ENCODE peak calls at places on chromosomes 5 and 9, in seven cellular contexts. H is neuronal stem cell, G is IMR-90, E is mesendoderm, K is mesenchymal stem cell, D is trophoblast cell, U is H1. Y is an unnamed sample.

GRCh38 chr5:176636426-176636825 is 6.0 kb downstream of the EIF4E1B start:
- DNase-seq in D (no peak), K (no peak), U (no peak), H (no peak), G (no peak), E (no peak), Y (no peak)

GRCh38 chr9:72627147-72627546 is 105.7 kb downstream of the TMC1 start:
- DNase-seq in U (no peak), K (no peak), H (peak; percentile 38), G (no peak), E (no peak), D (no peak), Y (no peak)

GRCh38 chr5:64682608-64683007 is 7.7 kb upstream of the SHISAL2B start:
- DNase-seq in H (no peak), D (peak; percentile 30), U (no peak), G (no peak), K (no peak), E (peak; percentile 79), Y (peak; percentile 71)

GRCh38 chr5:177357459-177358332 is at the start of gene RGS14:
- DNase-seq in G (peak; percentile 47), K (peak; percentile 73), H (no peak), U (no peak), E (no peak), D (peak; percentile 53), Y (no peak)

GRCh38 chr9:105832311-105832710 is 138.0 kb downstream of the TMEM38B start:
- DNase-seq in H (no peak), G (peak; percentile 7), E (no peak), U (no peak), K (no peak), D (no peak), Y (no peak)

GRCh38 chr5:56190500-56190899 is 42.6 kb downstream of the ANKRD55 start:
- DNase-seq in G (peak; percentile 80), D (no peak), E (no peak), U (no peak), K (peak; percentile 44), H (no peak), Y (no peak)

GRCh38 chr5:73928486-73928885 is 302.5 kb downstream of the ARHGEF28 start:
- DNase-seq in U (no peak), G (no peak), D (no peak), E (no peak), H (no peak), K (no peak), Y (no peak)

GRCh38 chr9:129398901-129399300 is 220.8 kb upstream of the IER5L start:
- DNase-seq in U (no peak), E (no peak), H (no peak), G (no peak), K (no peak), D (no peak), Y (no peak)

GRCh38 chr5:177432143-177432904 is 5.8 kb downstream of the GRK6 start:
- DNase-seq in E (no peak), K (no peak), U (no peak), D (no peak), G (no peak), H (no peak), Y (no peak)

GRCh38 chr5:125485003-125485641 is 738.7 kb upstream of the ZNF608 start:
- DNase-seq in U (no peak), E (peak; percentile 54), H (peak; percentile 32), K (peak; percentile 99), G (peak; percentile 97), D (peak; percentile 11), Y (no peak)

GRCh38 chr9:127776919-127777280 is 1.6 kb downstream of the SH2D3C start:
- DNase-seq in H (no peak), E (no peak), G (no peak), K (no peak), D (no peak), U (no peak), Y (no peak)

GRCh38 chr9:134530724-134531123 is 110.9 kb upstream of the COL5A1 start:
- DNase-seq in H (no peak), G (no peak), D (no peak), U (no peak), E (no peak), K (no peak), Y (no peak)

GRCh38 chr9:127876764-127877562 is 512 bp downstream of the AK1 start:
- DNase-seq in U (no peak), K (peak; percentile 52), H (no peak), D (no peak), E (no peak), G (no peak), Y (no peak)

GRCh38 chr5:29005386-29005785 is 1967.0 kb upstream of the CDH9 start:
- DNase-seq in D (peak; percentile 3), G (no peak), K (peak; percentile 6), E (peak; percentile 68), U (no peak), H (no peak), Y (no peak)

GRCh38 chr5:112691758-112692157 is 45.9 kb upstream of the APC start:
- DNase-seq in K (peak; percentile 33), U (peak; percentile 3), H (no peak), G (peak; percentile 43), E (peak; percentile 71), D (peak; percentile 88), Y (peak; percentile 50)

GRCh38 chr5:103942587-103943186 is 380.1 kb upstream of the NUDT12 start:
- DNase-seq in D (no peak), K (no peak), H (no peak), E (no peak), G (no peak), U (no peak), Y (no peak)

GRCh38 chr9:33082538-33083326 is 6.3 kb upstream of the SMU1 start:
- DNase-seq in E (no peak), D (no peak), H (no peak), U (no peak), G (no peak), K (no peak), Y (no peak)

GRCh38 chr9:4435197-4435596 is 55.1 kb upstream of the SLC1A1 start:
- DNase-seq in K (peak; percentile 81), D (peak; percentile 59), U (no peak), E (peak; percentile 71), H (no peak), G (peak; percentile 23), Y (no peak)

GRCh38 chr5:128553747-128554146 is 15.7 kb upstream of the FBN2 start:
- DNase-seq in G (no peak), H (no peak), D (no peak), K (no peak), E (no peak), U (no peak), Y (no peak)

GRCh38 chr5:108696951-108697715 is 50.6 kb upstream of the FER start:
- DNase-seq in G (no peak), H (no peak), E (no peak), K (no peak), D (no peak), U (no peak), Y (no peak)

GRCh38 chr5:64570395-64570996 is 64.7 kb downstream of the RGS7BP start:
- DNase-seq in G (no peak), H (no peak), D (no peak), E (no peak), K (no peak), U (no peak), Y (no peak)

GRCh38 chr5:23977996-23978395 is 470.6 kb downstream of the PRDM9 start:
- DNase-seq in E (peak; percentile 55), K (peak; percentile 8), H (no peak), D (peak; percentile 39), G (no peak), U (peak; percentile 27), Y (peak; percentile 84)

GRCh38 chr9:37155601-37156000 is 35.2 kb downstream of the ZCCHC7 start:
- DNase-seq in E (no peak), G (no peak), D (no peak), K (no peak), U (no peak), H (no peak), Y (no peak)

GRCh38 chr9:93896093-93896492 is 59.1 kb downstream of the BARX1 start:
- DNase-seq in D (no peak), H (no peak), E (no peak), U (no peak), K (no peak), G (no peak), Y (peak; percentile 5)
- H3K79me1 ChIP-seq in D (no peaks in the 10 kb centered on the region), H (no peaks in the 10 kb centered on the region), E (no peaks in the 10 kb centered on the region), U (no peaks in the 10 kb centered on the region), K (no peaks in the 10 kb centered on the region), G (no peaks in the 10 kb centered on the region), Y (no peaks in the 10 kb centered on the region)

GRCh38 chr5:135449608-135450007 is 2.5 kb upstream of the DCANP1 start:
- DNase-seq in U (no peak), H (no peak), D (no peak), K (no peak), G (no peak), E (no peak), Y (no peak)
- H3K4me2 ChIP-seq in U (no peak overlapping the region), H (no peak overlapping the region), D (no peak overlapping the region), K (no peak overlapping the region), G (no peak overlapping the region), E (no peak overlapping the region), Y (no peak overlapping the region)

DNA sequence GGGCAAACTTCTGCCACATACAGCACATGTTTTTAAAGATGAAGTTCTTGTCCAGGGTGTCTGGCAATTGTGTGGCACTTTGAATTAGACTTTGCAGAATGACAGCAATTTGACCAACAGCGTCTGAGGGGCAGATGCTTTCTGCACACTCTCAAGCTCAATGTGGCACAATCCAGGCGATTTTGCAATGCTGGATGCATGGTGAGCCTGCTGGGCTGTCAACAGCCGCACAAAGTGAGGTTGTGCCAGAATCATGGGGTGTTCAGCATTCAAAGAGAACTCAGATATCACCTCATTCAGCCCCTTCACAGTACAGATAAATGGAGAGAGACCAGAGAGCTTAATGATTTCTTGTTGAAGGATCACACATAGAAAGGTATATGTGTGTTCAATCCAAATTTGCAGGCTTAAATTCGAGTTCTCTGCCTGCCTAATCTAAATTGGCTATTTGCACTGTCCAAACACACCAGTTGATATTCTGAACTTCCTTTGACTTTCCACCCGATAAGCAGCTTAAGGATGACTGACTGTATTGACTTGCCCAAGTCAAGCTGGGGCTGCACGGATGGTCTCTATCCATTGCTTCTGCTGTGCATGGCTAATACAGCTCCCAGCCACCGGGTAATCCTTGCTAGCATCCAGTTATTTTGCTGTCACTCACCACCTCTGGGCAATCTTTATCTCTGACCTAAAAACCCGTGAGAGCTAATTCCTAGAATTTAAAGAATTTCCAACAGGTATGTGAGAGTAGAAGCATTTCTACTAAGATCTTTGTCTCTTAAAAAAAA is 157.9 kb upstream of the TAS2R1 start:
- DNase-seq in K (no peak), G (no peak), U (no peak), D (peak; percentile 52), H (no peak), E (peak; percentile 31), Y (no peak)
- H3K79me1 ChIP-seq in K (no peaks in the 10 kb centered on the region), G (no peaks in the 10 kb centered on the region), U (no peaks in the 10 kb centered on the region), D (peaks cover 4% of the 10 kb centered on the region), H (no peaks in the 10 kb centered on the region), E (no peaks in the 10 kb centered on the region), Y (no peaks in the 10 kb centered on the region)

GRCh38 chr5:96716716-96717115 is 54.5 kb downstream of the CAST start:
- DNase-seq in E (peak; percentile 83), K (no peak), G (no peak), D (no peak), U (no peak), H (no peak), Y (no peak)

GRCh38 chr5:96712100-96712746 is 50.0 kb downstream of the CAST start:
- DNase-seq in G (no peak), K (no peak), E (no peak), U (no peak), H (no peak), D (peak; percentile 59), Y (no peak)

GRCh38 chr5:96714951-96715451 is 52.8 kb downstream of the CAST start:
- DNase-seq in K (peak; percentile 98), H (peak; percentile 31), E (peak; percentile 95), U (no peak), G (peak; percentile 91), D (peak; percentile 96), Y (peak; percentile 36)

GRCh38 chr5:96716007-96716406 is 53.8 kb downstream of the CAST start:
- DNase-seq in E (no peak), D (no peak), G (no peak), K (no peak), H (no peak), U (no peak), Y (no peak)

GRCh38 chr5:96714450-96714849 is 52.3 kb downstream of the CAST start:
- DNase-seq in U (no peak), K (no peak), D (peak; percentile 80), E (no peak), G (no peak), H (no peak), Y (no peak)
- H3K4me2 ChIP-seq in U (no peak overlapping the region), K (no peak overlapping the region), D (no peak overlapping the region), E (no peak overlapping the region), G (peak overlapping the region; percentile 27), H (no peak overlapping the region), Y (no peak overlapping the region)